ENCODE peak calls at places on chromosome 20, in eight cellular contexts. L, K, Q, P, C, E, S and Y are unnamed samples.
A peak's percentile ranks its signal among the peaks of the same experiment; 100 is the strongest.

GRCh38 chr20:49562341-49563014 is 5.5 kb downstream of the PTGIS start:
- DNase-seq in Q (peak; percentile 65), S (peak; percentile 80), L (peak; percentile 93), E (no peak), P (no peak), C (no peak), K (peak; percentile 85), Y (peak; percentile 77)

GRCh38 chr20:6707231-6707870 is 60.1 kb upstream of the BMP2 start:
- DNase-seq in C (no peak), Q (no peak), L (peak; percentile 31), K (no peak), E (no peak), P (no peak), S (no peak), Y (peak; percentile 47)

GRCh38 chr20:52747736-52748135 is 224.4 kb upstream of the TSHZ2 start:
- DNase-seq in P (no peak), C (no peak), L (peak; percentile 10), K (no peak), S (no peak), E (no peak), Q (no peak), Y (no peak)

GRCh38 chr20:44532248-44532980 is 10.5 kb upstream of the SERINC3 start:
- DNase-seq in S (peak; percentile 34), E (no peak), L (no peak), P (no peak), Q (no peak), K (no peak), C (no peak), Y (no peak)

GRCh38 chr20:63326314-63327228 is 33.6 kb downstream of the COL20A1 start:
- DNase-seq in E (no peak), C (peak; percentile 11), L (no peak), S (peak; percentile 3), Q (no peak), P (no peak), K (peak; percentile 41), Y (no peak)

GRCh38 chr20:19981091-19981490 is 36.1 kb upstream of the NAA20 start:
- DNase-seq in C (no peak), K (no peak), L (peak; percentile 67), S (no peak), Q (no peak), P (no peak), E (no peak), Y (no peak)

GRCh38 chr20:8901237-8902025 is 167.5 kb upstream of the PLCB4 start:
- DNase-seq in S (peak; percentile 69), P (no peak), E (no peak), C (no peak), L (peak; percentile 14), Q (no peak), K (peak; percentile 61), Y (no peak)

GRCh38 chr20:24755411-24755922 is 193.6 kb upstream of the CST7 start:
- DNase-seq in K (no peak), Q (no peak), P (no peak), L (no peak), S (no peak), C (no peak), E (no peak), Y (no peak)

GRCh38 chr20:51341581-51341980 is 200.9 kb downstream of the NFATC2 start:
- DNase-seq in P (no peak), L (no peak), E (no peak), C (no peak), S (no peak), K (no peak), Q (peak; percentile 6), Y (peak; percentile 88)

GRCh38 chr20:36216314-36217025 is 19.8 kb upstream of the AAR2 start:
- DNase-seq in E (no peak), L (no peak), S (no peak), Q (no peak), K (no peak), C (no peak), P (no peak), Y (no peak)

GRCh38 chr20:2840967-2841531 is 504 bp downstream of the VPS16 start:
- DNase-seq in E (peak; percentile 74), C (no peak), P (peak; percentile 40), L (peak; percentile 76), Q (peak; percentile 58), K (peak; percentile 80), S (peak; percentile 61), Y (peak; percentile 62)

GRCh38 chr20:36791862-36792261 is 18.3 kb upstream of the DSN1 start:
- DNase-seq in Q (no peak), E (no peak), L (no peak), C (no peak), K (no peak), P (no peak), S (no peak), Y (no peak)

GRCh38 chr20:3404402-3404801 is 3.1 kb downstream of the DNAAF9 start:
- DNase-seq in L (no peak), E (no peak), C (no peak), Q (no peak), S (no peak), K (no peak), P (no peak), Y (no peak)

GRCh38 chr20:41340327-41341055 is at the start of gene LPIN3:
- DNase-seq in S (peak; percentile 92), P (peak; percentile 21), C (no peak), L (peak; percentile 58), E (peak; percentile 90), K (peak; percentile 90), Q (peak; percentile 90), Y (peak; percentile 31)
- TF ChIP-seq CTCF in S (no peak), P (no peak), C (no peak), L (peak; percentile 10), E (no peak), K (no peak), Q (no peak), Y (no peak)

GRCh38 chr20:41981746-41982145 is 363.6 kb upstream of the CHD6 start:
- DNase-seq in P (no peak), S (no peak), L (no peak), E (no peak), Q (no peak), K (no peak), C (no peak), Y (no peak)
- H3K27ac ChIP-seq in P (no peak overlapping the region), S (no peak overlapping the region), L (no peak overlapping the region), E (no peak overlapping the region), Q (no peak overlapping the region), K (no peak overlapping the region), C (no peak overlapping the region), Y (no peak overlapping the region)

GRCh38 chr20:34443546-34443945 is 72.7 kb upstream of the DYNLRB1 start:
- DNase-seq in K (no peak), C (no peak), Q (no peak), L (no peak), P (no peak), S (no peak), E (no peak), Y (no peak)
- H3K36me3 ChIP-seq in K (peaks cover 19% of the 10 kb centered on the region), C (peaks cover 1% of the 10 kb centered on the region), Q (peaks cover 100% of the 10 kb centered on the region), L (peaks cover 11% of the 10 kb centered on the region), P (peaks cover 97% of the 10 kb centered on the region), S (peaks cover 93% of the 10 kb centered on the region), E (peaks cover 100% of the 10 kb centered on the region), Y (peaks cover 73% of the 10 kb centered on the region)

GRCh38 chr20:62085206-62085605 is 19.5 kb upstream of the TAF4 start:
- DNase-seq in E (no peak), C (no peak), L (no peak), Q (no peak), S (no peak), K (no peak), P (no peak), Y (no peak)

GRCh38 chr20:62088258-62089127 is 22.8 kb upstream of the TAF4 start:
- DNase-seq in E (no peak), S (no peak), L (peak; percentile 88), K (no peak), P (no peak), C (no peak), Q (no peak), Y (peak; percentile 93)

GRCh38 chr20:62087227-62087626 is 21.5 kb upstream of the TAF4 start:
- DNase-seq in E (no peak), L (no peak), S (no peak), Q (no peak), P (no peak), K (no peak), C (no peak), Y (no peak)

GRCh38 chr20:62087632-62088031 is 22.0 kb upstream of the TAF4 start:
- DNase-seq in K (no peak), Q (no peak), E (no peak), S (no peak), L (no peak), P (no peak), C (no peak), Y (no peak)

DNA sequence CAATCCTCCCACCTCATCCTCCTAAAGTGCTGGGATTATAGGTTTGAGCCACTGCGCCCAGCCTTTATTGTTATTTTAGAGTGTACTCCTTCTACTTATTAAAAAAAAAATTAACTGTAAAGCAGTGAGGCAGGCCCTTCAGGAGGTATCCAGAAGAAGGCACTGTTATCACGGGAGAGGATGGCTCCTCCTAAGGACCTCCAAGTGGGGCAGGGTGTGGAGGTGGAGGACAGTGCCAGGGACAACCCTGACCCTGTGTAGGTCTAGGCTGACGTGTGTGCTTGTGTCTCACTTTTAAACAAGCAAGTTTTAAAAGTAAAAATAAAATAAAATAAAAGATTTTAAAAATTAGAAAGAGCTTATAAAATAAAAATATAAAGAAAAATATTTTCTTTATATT is 23.7 kb upstream of the TAF4 start:
- DNase-seq in K (peak; percentile 69), Q (no peak), P (no peak), E (no peak), S (no peak), C (no peak), L (no peak), Y (no peak)
- TF ChIP-seq CTCF in K (peak; percentile 22), Q (no peak), P (peak; percentile 27), E (no peak), S (no peak), C (no peak), L (no peak), Y (peak; percentile 7)

GRCh38 chr20:46835418-46835817 is 59.2 kb upstream of the EYA2 start:
- DNase-seq in K (no peak), E (no peak), P (no peak), L (peak; percentile 63), S (no peak), C (no peak), Q (no peak), Y (peak; percentile 8)

GRCh38 chr20:46840054-46840729 is 54.5 kb upstream of the EYA2 start:
- DNase-seq in K (no peak), C (no peak), Q (no peak), E (no peak), S (no peak), L (no peak), P (no peak), Y (no peak)

GRCh38 chr20:46837083-46837482 is 57.6 kb upstream of the EYA2 start:
- DNase-seq in P (no peak), K (no peak), S (no peak), C (no peak), L (no peak), E (no peak), Q (no peak), Y (no peak)

GRCh38 chr20:46833360-46833759 is 61.3 kb upstream of the EYA2 start:
- DNase-seq in C (peak; percentile 2), P (no peak), S (no peak), L (no peak), Q (no peak), K (no peak), E (no peak), Y (no peak)

GRCh38 chr20:46838002-46838401 is 56.6 kb upstream of the EYA2 start:
- DNase-seq in S (no peak), P (no peak), E (no peak), L (no peak), K (no peak), C (no peak), Q (no peak), Y (no peak)
- H3K27ac ChIP-seq in S (no peak overlapping the region), P (no peak overlapping the region), E (no peak overlapping the region), L (no peak overlapping the region), K (no peak overlapping the region), C (no peak overlapping the region), Q (no peak overlapping the region), Y (no peak overlapping the region)